ENCODE peak calls at places on chromosomes 16 and 17, in five cellular contexts. A, Q, F, E and X are unnamed samples.

GRCh38 chr17:21302711-21303425 is 18.4 kb downstream of the MAP2K3 start:
- DNase-seq in A (no peak), Q (no peak), E (no peak), F (no peak), X (no peak)

GRCh38 chr16:48276102-48276501 is 28.8 kb upstream of the ABCC11 start:
- DNase-seq in Q (peak), F (no peak), E (no peak), A (no peak), X (no peak)

GRCh38 chr17:17511293-17511741 is 15.1 kb upstream of the RASD1 start:
- DNase-seq in Q (no peak), E (no peak), F (no peak), A (no peak), X (no peak)

GRCh38 chr17:83053779-83054451 is 25.5 kb upstream of the METRNL start:
- DNase-seq in Q (no peak), F (no peak), A (no peak), E (peak), X (peak)

GRCh38 chr16:2520784-2521577 is 810 bp downstream of the AMDHD2 start:
- DNase-seq in F (peak), E (no peak), Q (peak), A (no peak), X (no peak)

GRCh38 chr17:48554412-48555090 is 9.6 kb upstream of the HOXB2 start:
- DNase-seq in Q (no peak), A (no peak), F (no peak), E (no peak), X (no peak)

GRCh38 chr16:85569615-85570212 is 43.4 kb upstream of the GSE1 start:
- DNase-seq in A (peak), F (peak), E (no peak), Q (peak), X (peak)

GRCh38 chr17:1241904-1242303 is 28.3 kb upstream of the BHLHA9 start:
- DNase-seq in E (no peak), F (peak), Q (no peak), A (peak), X (no peak)

GRCh38 chr16:15435216-15435864 is 952 bp downstream of the BMERB1 start:
- DNase-seq in Q (peak), E (no peak), A (no peak), F (peak), X (no peak)

GRCh38 chr17:59796785-59797205 is 89.3 kb downstream of the VMP1 start:
- DNase-seq in E (no peak), F (no peak), A (no peak), Q (no peak), X (no peak)

GRCh38 chr16:1688807-1689560 is 10.9 kb downstream of the JPT2 start:
- DNase-seq in E (no peak), F (no peak), Q (no peak), A (no peak), X (no peak)

GRCh38 chr16:75080205-75081029 is 36.2 kb downstream of the LDHD start:
- DNase-seq in E (no peak), F (peak), A (no peak), Q (no peak), X (no peak)

GRCh38 chr17:8120520-8121443 is 2.5 kb upstream of the ALOXE3 start:
- DNase-seq in F (peak), E (peak), A (peak), Q (peak), X (peak)

GRCh38 chr16:48499822-48500440 is 110.0 kb downstream of the N4BP1 start:
- DNase-seq in A (peak), E (no peak), F (peak), Q (no peak), X (peak)

GRCh38 chr16:47386201-47386718 is 74.6 kb downstream of the ITFG1 start:
- DNase-seq in A (no peak), F (no peak), Q (peak), E (no peak), X (no peak)

GRCh38 chr16:89972244-89973234 is 24.0 kb downstream of the DEF8 start:
- DNase-seq in E (peak), A (peak), F (peak), Q (peak), X (peak)

GRCh38 chr16:57815987-57816745 is 13.9 kb upstream of the KIFC3 start:
- DNase-seq in A (peak), E (peak), Q (peak), F (peak), X (peak)

GRCh38 chr16:67392301-67393059 is 818 bp downstream of the TPPP3 start:
- DNase-seq in Q (no peak), A (no peak), E (no peak), F (no peak), X (no peak)

GRCh38 chr16:27407158-27407557 is 5.2 kb downstream of the IL21R start:
- DNase-seq in F (no peak), E (no peak), Q (no peak), A (no peak), X (no peak)

GRCh38 chr17:31320791-31321190 is 631 bp downstream of the EVI2A start:
- DNase-seq in A (no peak), Q (no peak), F (peak), E (no peak), X (no peak)

GRCh38 chr16:21990381-21990944 is 10.5 kb downstream of the PDZD9 start:
- DNase-seq in Q (no peak), A (no peak), F (no peak), E (no peak), X (no peak)

GRCh38 chr16:3454631-3455147 is 11.2 kb downstream of the NAA60 start:
- DNase-seq in E (no peak), A (no peak), F (peak), Q (no peak), X (peak)

GRCh38 chr17:66661411-66661843 is 173.5 kb upstream of the CACNG5 start:
- DNase-seq in A (peak), F (peak), Q (no peak), E (no peak), X (no peak)

GRCh38 chr16:89006036-89006752 is 29.2 kb upstream of the CBFA2T3 start:
- DNase-seq in E (no peak), F (no peak), Q (no peak), A (no peak), X (no peak)

GRCh38 chr17:50865060-50865867 is 890 bp downstream of the TOB1 start:
- DNase-seq in A (no peak), Q (peak), F (peak), E (peak), X (peak)

GRCh38 chr17:75814021-75814395 is 29.4 kb downstream of the UNK start:
- DNase-seq in A (no peak), F (no peak), Q (no peak), E (no peak), X (no peak)

GRCh38 chr17:66724581-66725341 is 110.2 kb upstream of the CACNG5 start:
- DNase-seq in F (peak), A (no peak), Q (no peak), E (peak), X (peak)

GRCh38 chr17:38873646-38874380 is 4.0 kb downstream of the LASP1 start:
- DNase-seq in Q (no peak), E (peak), A (no peak), F (peak), X (no peak)

GRCh38 chr16:2470603-2471015 is 488 bp upstream of the NTN3 start:
- DNase-seq in E (no peak), F (peak), Q (no peak), A (no peak), X (no peak)

GRCh38 chr16:79437764-79438728 is 162.5 kb downstream of the MAF start:
- DNase-seq in Q (peak), F (no peak), A (peak), E (no peak), X (peak)

GRCh38 chr17:76090517-76091135 is 11.6 kb downstream of the ZACN start:
- DNase-seq in E (peak), F (no peak), Q (no peak), A (no peak), X (no peak)

GRCh38 chr16:8391219-8391757 is 199.0 kb downstream of the TMEM114 start:
- DNase-seq in Q (no peak), E (no peak), A (no peak), F (no peak), X (no peak)

GRCh38 chr17:38454528-38454927 is 26.3 kb downstream of the ARHGAP23 start:
- DNase-seq in E (no peak), Q (no peak), F (peak), A (peak), X (peak)

GRCh38 chr17:41773731-41774193 is 12.7 kb downstream of the JUP start:
- DNase-seq in F (no peak), A (no peak), E (peak), Q (no peak), X (no peak)

GRCh38 chr17:41777579-41778188 is 8.8 kb downstream of the JUP start:
- DNase-seq in E (peak), Q (peak), F (peak), A (peak), X (peak)

GRCh38 chr17:41775394-41776226 is 10.9 kb downstream of the JUP start:
- DNase-seq in Q (peak), F (no peak), E (peak), A (no peak), X (no peak)

GRCh38 chr17:41779954-41780353 is 6.6 kb downstream of the JUP start:
- DNase-seq in F (no peak), E (no peak), Q (no peak), A (no peak), X (no peak)

GRCh38 chr17:41777157-41777578 is 9.3 kb downstream of the JUP start:
- DNase-seq in Q (peak), E (no peak), F (peak), A (no peak), X (peak)
- H3K4me3 ChIP-seq in Q (no peak), E (no peak), F (no peak), A (no peak), X (no peak)

GRCh38 chr17:81394377-81394747 is 895 bp upstream of the BAHCC1 start:
- DNase-seq in F (peak), Q (no peak), E (no peak), A (no peak), X (no peak)
- H3K4me3 ChIP-seq in F (peak), Q (no peak), E (peak), A (peak), X (peak)

GRCh38 chr17:73681946-73682345 is 37.7 kb upstream of the SDK2 start:
- DNase-seq in F (no peak), A (no peak), E (no peak), Q (no peak), X (no peak)

GRCh38 chr17:73683788-73684582 is 39.7 kb upstream of the SDK2 start:
- DNase-seq in Q (no peak), E (no peak), A (no peak), F (no peak), X (peak)

GRCh38 chr17:73678999-73679398 is 34.8 kb upstream of the SDK2 start:
- DNase-seq in Q (no peak), E (no peak), F (no peak), A (no peak), X (no peak)
- H3K4me3 ChIP-seq in Q (no peak), E (no peak), F (no peak), A (no peak), X (no peak)

GRCh38 chr17:45895969-45896793 is 1.8 kb downstream of the MAPT start:
- DNase-seq in A (no peak), Q (no peak), F (peak), E (no peak), X (no peak)
- H3K4me3 ChIP-seq in A (peak), Q (no peak), F (no peak), E (no peak), X (peak)